ENCODE peak calls at places on chromosomes 11 and 22, in five cellular contexts. T is NT2/D1, V is GM12878, X is HepG2, Y is H1. L is an unnamed sample.

GRCh38 chr22:29813563-29813962 is 24.5 kb downstream of the ASCC2 start:
- DNase-seq in V (no peak), T (no peak), X (no peak), Y (no peak), L (peak)

GRCh38 chr22:42688914-42689275 is 31.8 kb downstream of the A4GALT start:
- DNase-seq in X (no peak), V (no peak), Y (no peak), T (no peak), L (no peak)

GRCh38 chr22:39723899-39724351 is 153.4 kb downstream of the CACNA1I start:
- DNase-seq in Y (no peak), T (no peak), V (no peak), X (peak), L (no peak)

GRCh38 chr22:27344546-27344945 is 457.0 kb downstream of the MN1 start:
- DNase-seq in T (no peak), V (no peak), Y (no peak), X (no peak), L (no peak)

GRCh38 chr11:78069465-78069864 is 5.8 kb downstream of the THRSP start:
- DNase-seq in Y (no peak), X (no peak), V (no peak), T (no peak), L (no peak)

GRCh38 chr11:16933756-16934603 is 80.2 kb downstream of the PLEKHA7 start:
- DNase-seq in T (no peak), X (no peak), Y (no peak), V (no peak), L (no peak)

GRCh38 chr11:73311394-73311869 is 3.4 kb downstream of the ARHGEF17 start:
- DNase-seq in Y (no peak), X (no peak), T (no peak), V (no peak), L (no peak)

GRCh38 chr11:120336641-120337132 is 474 bp downstream of the ARHGEF12 start:
- DNase-seq in T (peak), V (no peak), Y (peak), X (no peak), L (peak)

GRCh38 chr11:47724041-47724729 is 9.0 kb upstream of the AGBL2 start:
- DNase-seq in T (no peak), Y (no peak), V (no peak), X (peak), L (no peak)

GRCh38 chr22:49303781-49304461 is 523.8 kb downstream of the BRD1 start:
- DNase-seq in V (no peak), T (no peak), X (no peak), Y (no peak), L (no peak)

DNA sequence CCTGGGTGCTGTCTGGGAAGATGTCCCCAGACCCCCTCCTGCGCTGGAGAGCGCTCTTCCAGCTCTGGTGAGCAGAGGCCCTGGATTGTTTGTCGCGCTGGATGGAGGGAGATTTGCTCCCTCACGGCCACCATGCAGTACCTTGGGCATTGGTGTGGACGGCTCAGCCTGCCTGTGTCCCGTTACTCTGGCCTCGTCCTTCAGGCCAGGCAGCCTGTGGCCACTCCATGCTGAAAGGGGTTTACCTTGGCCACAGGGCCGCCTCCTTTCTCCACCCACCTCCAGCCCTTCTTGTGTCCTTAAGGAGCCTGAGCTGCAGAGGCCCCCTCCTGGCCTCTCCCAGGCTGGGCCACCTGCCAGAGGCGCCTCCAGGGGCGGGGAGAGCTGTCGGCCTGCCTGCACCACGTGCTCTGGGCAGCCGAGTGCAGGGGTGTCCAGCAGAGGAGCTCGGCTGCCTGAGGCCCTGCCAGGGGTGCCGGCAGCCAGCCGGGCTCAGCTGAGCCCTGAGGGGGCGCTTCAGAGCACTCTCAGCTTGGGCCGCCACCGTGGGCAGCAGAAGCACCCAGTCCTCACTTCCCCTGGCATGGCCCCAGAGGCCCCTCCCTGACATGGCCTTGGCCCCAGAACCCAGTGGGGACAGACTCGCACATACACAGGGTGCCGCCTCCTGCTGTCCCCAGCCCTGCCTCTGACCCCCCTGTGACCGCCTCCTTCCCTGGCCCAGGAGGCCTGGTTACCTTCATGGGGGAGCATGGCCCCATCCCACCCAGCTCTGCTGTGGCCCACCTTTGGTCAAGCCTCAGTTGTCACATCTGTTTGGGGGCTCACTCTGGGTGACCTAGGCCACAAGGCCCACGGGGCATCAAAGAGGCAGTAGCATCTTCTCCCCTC is 3.4 kb downstream of the CCND1 start:
- DNase-seq in T (no peak), X (peak), Y (no peak), V (no peak), L (no peak)
- TF ChIP-seq SUZ12 in T (no peak), X (no peak), Y (no peak), V (no peak), L (no peak)

GRCh38 chr22:36929621-36930020 is 16.2 kb downstream of the CSF2RB start:
- DNase-seq in V (no peak), X (no peak), Y (no peak), T (no peak), L (no peak)
- TF ChIP-seq SUZ12 in V (no peak), X (no peak), Y (no peak), T (no peak), L (no peak)

GRCh38 chr11:118401151-118401879 is at the start of gene ATP5MG:
- DNase-seq in V (peak), X (peak), Y (peak), T (peak), L (peak)

GRCh38 chr11:118397448-118397847 is 4.0 kb upstream of the ATP5MG start:
- DNase-seq in V (no peak), Y (no peak), X (no peak), T (no peak), L (no peak)

GRCh38 chr11:118406599-118407166 is 5.3 kb downstream of the ATP5MG start:
- DNase-seq in X (no peak), Y (no peak), T (no peak), V (peak), L (no peak)

GRCh38 chr11:118398797-118399564 is 2.4 kb upstream of the ATP5MG start:
- DNase-seq in T (no peak), X (no peak), V (no peak), Y (no peak), L (no peak)

GRCh38 chr11:118401880-118402590 is 629 bp downstream of the ATP5MG start:
- DNase-seq in V (no peak), T (no peak), Y (peak), X (peak), L (no peak)
- TF ChIP-seq SUZ12 in V (no peak), T (no peak), Y (no peak), X (no peak), L (no peak)

GRCh38 chr11:6931146-6931713 is 5.0 kb downstream of the ZNF215 start:
- DNase-seq in T (no peak), Y (no peak), V (no peak), X (no peak), L (no peak)
- TF ChIP-seq SUZ12 in T (no peak), Y (no peak), V (no peak), X (no peak), L (no peak)

GRCh38 chr11:66360406-66361073 is 11.0 kb downstream of the SLC29A2 start:
- DNase-seq in T (no peak), X (no peak), V (no peak), Y (no peak), L (peak)
- TF ChIP-seq SUZ12 in T (no peak), X (no peak), V (no peak), Y (no peak), L (no peak)

L was measured in HEK293T.